ENCODE peak calls at places on chromosomes 3 and 15, in four cellular contexts. Y is body of pancreas, K is cardiac muscle cell, G is spleen. T is an unnamed sample. For H3K36me3 and H3K27me3, the result is how much of the 10 kb centered on the place peaks cover.

GRCh38 chr3:65596511-65597224 is 442.1 kb downstream of the MAGI1 start:
- DNase-seq in Y (no peak), K (peak), G (no peak), T (no peak)

GRCh38 chr3:72285483-72285882 is 500.5 kb upstream of the PROK2 start:
- DNase-seq in Y (no peak), K (no peak), G (no peak), T (no peak)

GRCh38 chr15:68421798-68422402 is 10.1 kb downstream of the ITGA11 start:
- DNase-seq in Y (no peak), K (no peak), G (no peak), T (no peak)

GRCh38 chr3:32996046-32996754 is 44.8 kb downstream of the CCR4 start:
- DNase-seq in Y (no peak), K (no peak), G (no peak), T (no peak)

GRCh38 chr15:80456517-80457497 is 52.6 kb downstream of the ARNT2 start:
- DNase-seq in Y (no peak), K (no peak), G (no peak), T (no peak)

GRCh38 chr3:151468284-151468917 is 7.5 kb upstream of the IGSF10 start:
- DNase-seq in Y (peak), K (peak), G (no peak), T (peak)

GRCh38 chr3:45783667-45784066 is 12.7 kb downstream of the SLC6A20 start:
- DNase-seq in Y (no peak), K (no peak), G (no peak), T (no peak)

GRCh38 chr3:115251509-115251908 is 104.4 kb upstream of the ZBTB20 start:
- DNase-seq in Y (no peak), K (no peak), G (no peak), T (no peak)

GRCh38 chr15:65204931-65205655 is 6.2 kb downstream of the CILP start:
- DNase-seq in Y (no peak), K (no peak), G (no peak), T (no peak)

GRCh38 chr3:18208856-18209255 is 216.3 kb downstream of the SATB1 start:
- DNase-seq in Y (no peak), K (no peak), G (no peak), T (no peak)

GRCh38 chr3:43155464-43156121 is 49.7 kb upstream of the POMGNT2 start:
- DNase-seq in Y (peak), K (peak), G (no peak), T (no peak)

GRCh38 chr15:75452968-75453702 is 1.6 kb upstream of the SIN3A start:
- DNase-seq in Y (peak), K (peak), G (peak), T (no peak)

GRCh38 chr3:170346481-170347125 is 10.9 kb upstream of the SKIL start:
- DNase-seq in Y (no peak), K (no peak), G (no peak), T (no peak)

GRCh38 chr3:73707772-73708171 is 83.0 kb upstream of the PDZRN3 start:
- DNase-seq in Y (no peak), K (no peak), G (no peak), T (no peak)

GRCh38 chr15:101042320-101042719 is 123.2 kb downstream of the LRRK1 start:
- DNase-seq in Y (no peak), K (no peak), G (peak), T (no peak)

GRCh38 chr3:71536376-71536965 is 47.1 kb downstream of the FOXP1 start:
- DNase-seq in Y (no peak), K (no peak), G (no peak), T (no peak)

GRCh38 chr15:81227716-81228115 is 31.0 kb downstream of the IL16 start:
- DNase-seq in Y (no peak), K (no peak), G (no peak), T (no peak)

GRCh38 chr3:149618151-149619123 is 39.4 kb downstream of the WWTR1 start:
- DNase-seq in Y (no peak), K (peak), G (no peak), T (no peak)

GRCh38 chr3:17640466-17640865 is 102.0 kb downstream of the TBC1D5 start:
- DNase-seq in Y (no peak), K (no peak), G (no peak), T (no peak)

GRCh38 chr3:188673509-188674239 is 498.1 kb upstream of the TPRG1 start:
- DNase-seq in Y (no peak), K (no peak), G (no peak), T (no peak)

GRCh38 chr15:88954431-88955277 is 41.5 kb upstream of the MFGE8 start:
- DNase-seq in Y (no peak), K (peak), G (no peak), T (no peak)

GRCh38 chr3:42476225-42477160 is 25.9 kb upstream of the VIPR1 start:
- DNase-seq in Y (peak), K (no peak), G (no peak), T (no peak)

GRCh38 chr15:68383161-68384074 is 48.5 kb downstream of the ITGA11 start:
- DNase-seq in Y (peak), K (peak), G (no peak), T (peak)

GRCh38 chr15:39974656-39975230 is 40.8 kb downstream of the EIF2AK4 start:
- DNase-seq in Y (no peak), K (no peak), G (no peak), T (no peak)

GRCh38 chr3:140499114-140499757 is 178.6 kb upstream of the TRIM42 start:
- DNase-seq in Y (no peak), K (peak), G (no peak), T (no peak)

GRCh38 chr15:92907229-92907628 is 7.1 kb downstream of the CHD2 start:
- DNase-seq in Y (no peak), K (no peak), G (no peak), T (no peak)

GRCh38 chr15:92909131-92909781 is 9.1 kb downstream of the CHD2 start:
- DNase-seq in Y (no peak), K (no peak), G (no peak), T (no peak)

GRCh38 chr15:92908369-92909057 is 8.4 kb downstream of the CHD2 start:
- DNase-seq in Y (no peak), K (no peak), G (no peak), T (no peak)

GRCh38 chr15:92907880-92908279 is 7.8 kb downstream of the CHD2 start:
- DNase-seq in Y (no peak), K (no peak), G (no peak), T (no peak)

GRCh38 chr15:92910451-92910850 is 10.3 kb downstream of the CHD2 start:
- DNase-seq in Y (no peak), K (no peak), G (no peak), T (no peak)
- H3K27ac ChIP-seq in Y (no peak), K (peak), G (peak), T (peak)

DNA sequence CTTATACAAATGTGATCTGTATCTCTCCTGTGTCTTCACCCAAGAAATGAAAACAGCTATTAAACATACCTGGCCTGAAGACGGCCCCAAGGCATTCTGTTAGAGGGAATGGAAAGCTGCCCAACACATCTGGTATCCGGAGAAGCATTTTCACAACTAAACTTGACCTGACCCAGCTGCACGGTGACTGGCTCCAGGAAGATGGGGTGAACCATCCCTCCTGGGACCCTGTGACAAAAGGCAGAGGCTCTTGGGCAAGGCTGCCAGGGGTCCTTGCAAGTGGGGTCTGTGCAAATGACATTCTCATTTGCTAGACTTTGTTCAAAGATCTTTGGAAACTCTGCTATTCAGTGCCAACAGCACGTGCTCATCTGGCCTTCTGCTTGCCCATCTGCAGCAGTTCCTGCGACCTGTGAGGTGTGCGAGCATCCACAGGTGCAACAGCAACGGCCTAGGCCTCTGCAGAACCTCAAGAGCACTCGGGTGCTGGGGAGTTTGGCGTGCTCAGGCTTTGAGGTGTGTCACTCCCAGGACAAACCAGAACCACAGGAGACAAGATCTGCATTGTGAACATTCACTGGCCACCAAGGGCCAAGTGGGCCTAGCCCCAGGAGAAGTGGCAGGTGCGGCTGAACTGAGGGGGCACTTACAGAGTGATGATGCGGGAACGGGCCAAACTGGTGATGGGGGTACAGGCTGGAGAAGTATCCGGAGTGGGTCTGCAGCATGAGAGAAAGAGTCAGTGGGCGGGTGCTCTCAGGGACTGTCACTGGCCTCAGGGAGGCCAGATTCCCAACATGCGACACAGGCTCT is 71.8 kb downstream of the SENP2 start:
- DNase-seq in Y (no peak), K (no peak), G (no peak), T (no peak)
- H3K36me3 ChIP-seq in Y (under half), K (under half), G (under half), T (under half)

GRCh38 chr15:33561407-33561806 is 250.6 kb downstream of the RYR3 start:
- DNase-seq in Y (no peak), K (no peak), G (no peak), T (no peak)

GRCh38 chr15:33559207-33559890 is 248.6 kb downstream of the RYR3 start:
- DNase-seq in Y (no peak), K (peak), G (no peak), T (no peak)

GRCh38 chr15:33565099-33565498 is 254.3 kb downstream of the RYR3 start:
- DNase-seq in Y (no peak), K (no peak), G (no peak), T (no peak)

GRCh38 chr15:33567652-33568051 is 256.9 kb downstream of the RYR3 start:
- DNase-seq in Y (no peak), K (no peak), G (no peak), T (no peak)

DNA sequence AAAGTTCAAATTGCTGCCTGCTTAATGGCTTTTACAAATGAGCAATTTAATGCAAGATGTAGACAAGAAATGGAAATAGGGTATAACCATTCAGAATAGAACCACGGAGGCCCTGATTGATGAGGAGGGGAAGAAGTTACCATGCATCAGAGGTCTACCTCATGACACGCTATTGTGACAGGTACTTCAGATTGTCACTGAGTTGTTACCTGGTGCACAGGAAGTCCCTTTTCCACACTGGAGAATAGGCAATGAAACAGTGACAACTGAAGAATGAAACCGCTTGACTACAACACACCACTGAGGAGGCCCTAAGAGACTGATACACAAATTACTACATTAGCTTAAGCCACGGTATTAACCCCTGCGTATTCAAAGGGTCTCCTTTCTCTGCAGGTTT is 251.2 kb downstream of the RYR3 start:
- DNase-seq in Y (no peak), K (no peak), G (no peak), T (no peak)
- H3K27me3 ChIP-seq in Y (under half), K (under half), G (under half), T (under half)

DNA sequence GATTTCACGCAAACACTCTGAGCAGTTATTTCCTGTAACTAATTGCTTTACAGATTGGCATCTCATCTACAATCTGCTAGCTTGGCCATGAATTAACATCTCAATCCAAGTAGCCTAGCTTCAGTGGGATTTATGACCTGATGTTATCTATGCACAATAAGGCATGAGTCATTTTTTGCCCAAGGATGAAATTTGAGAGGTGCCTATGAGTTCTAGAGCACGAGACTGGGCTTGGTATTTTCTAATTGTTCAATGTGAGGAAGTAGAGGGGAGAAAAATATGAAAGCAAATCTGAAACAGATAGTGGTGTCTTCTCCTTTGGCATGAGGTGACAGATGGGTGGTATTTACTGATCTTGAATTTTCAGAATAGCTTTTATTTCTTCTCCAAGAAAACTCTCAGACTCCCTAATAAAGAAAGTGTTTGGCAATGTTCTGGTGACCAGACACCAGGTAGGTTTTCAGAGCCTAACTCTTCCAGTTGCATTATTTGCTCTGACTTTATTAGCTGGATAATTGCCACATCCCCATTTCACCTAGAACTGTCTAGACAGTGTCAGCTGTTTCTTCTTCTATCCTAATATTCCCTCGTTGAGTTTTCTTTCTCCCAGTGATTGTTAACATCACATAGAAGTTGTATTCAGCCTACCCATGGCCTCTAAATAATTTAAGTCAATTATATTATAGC is 301.0 kb upstream of the UMPS start:
- DNase-seq in Y (no peak), K (no peak), G (no peak), T (no peak)
- H3K27ac ChIP-seq in Y (no peak), K (no peak), G (no peak), T (no peak)

GRCh38 chr15:41480396-41481140 is 13.1 kb upstream of the ITPKA start:
- DNase-seq in Y (no peak), K (no peak), G (no peak), T (no peak)
- H3K36me3 ChIP-seq in Y (under half), K (half or more), G (under half), T (half or more)

DNA sequence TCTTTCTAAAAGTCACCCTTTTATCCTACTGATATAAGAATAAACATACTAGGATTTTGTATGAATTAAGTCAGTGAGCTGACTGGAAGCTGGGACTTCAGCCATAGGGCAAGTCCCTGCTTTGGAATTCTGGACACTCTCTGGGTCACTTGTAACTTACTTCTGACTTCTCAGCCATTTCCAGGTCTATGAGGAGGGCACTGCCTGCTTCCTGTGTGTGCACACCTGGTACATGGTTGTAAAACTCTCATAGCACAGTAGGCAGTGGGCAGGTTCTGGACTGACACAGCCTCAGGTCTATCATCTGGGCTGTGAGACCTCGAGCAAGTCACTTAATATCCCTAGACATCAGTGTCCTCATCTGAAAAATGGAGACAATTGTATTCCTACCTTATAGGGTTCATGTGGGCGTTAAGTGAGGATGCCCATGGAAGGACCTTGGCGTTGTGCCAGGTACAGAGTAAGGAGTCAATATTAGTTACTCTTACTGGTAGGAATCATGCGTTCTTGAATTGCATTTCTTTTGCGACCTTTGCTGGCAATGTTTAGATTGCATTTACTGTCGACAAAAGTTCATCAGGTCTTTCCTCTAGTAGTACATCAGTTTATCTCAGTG is 27.5 kb upstream of the TGM5 start:
- DNase-seq in Y (peak), K (no peak), G (no peak), T (no peak)
- H3K27me3 ChIP-seq in Y (under half), K (under half), G (under half), T (under half)

GRCh38 chr15:67087507-67088172 is 22.2 kb downstream of the SMAD3 start:
- DNase-seq in Y (no peak), K (no peak), G (no peak), T (peak)
- H3K27ac ChIP-seq in Y (no peak), K (peak), G (peak), T (peak)

GRCh38 chr15:67180035-67180434 is 74.4 kb downstream of the AAGAB start:
- DNase-seq in Y (no peak), K (no peak), G (no peak), T (no peak)
- H3K36me3 ChIP-seq in Y (under half), K (under half), G (under half), T (half or more)

DNA sequence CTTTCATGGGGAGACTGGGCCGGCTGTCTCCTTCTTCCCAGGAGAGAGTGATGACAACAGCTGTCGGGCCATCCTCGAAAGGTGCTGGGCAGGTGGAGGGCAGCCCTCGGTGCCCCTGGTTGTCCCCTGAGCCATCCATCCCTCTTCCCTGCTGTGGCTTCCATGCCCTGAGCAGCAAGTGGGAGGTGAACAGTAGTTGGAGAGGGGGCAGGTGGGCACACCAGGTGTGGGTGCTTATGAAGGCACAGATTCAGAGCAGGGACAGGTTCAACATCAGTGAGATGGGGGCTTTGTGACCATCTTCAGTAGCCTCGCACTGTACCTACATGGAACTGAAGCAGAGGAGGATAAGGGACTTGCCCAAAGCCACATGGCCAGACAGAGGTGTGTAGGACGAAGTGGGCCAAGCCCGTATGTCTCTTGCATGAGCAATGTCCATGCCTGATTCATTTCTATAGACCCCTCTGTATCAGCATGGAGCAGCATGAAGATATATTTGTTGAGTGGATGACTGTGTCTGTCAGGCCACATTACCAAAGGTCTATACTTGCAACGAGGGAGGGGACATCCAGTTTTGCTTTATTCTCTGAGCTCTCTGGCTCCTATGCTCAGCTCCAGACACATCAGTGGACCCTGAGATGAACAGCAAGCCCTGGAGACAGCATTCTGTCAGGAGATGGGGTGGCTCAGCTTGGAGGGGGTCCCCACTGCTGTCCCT is 107.8 kb downstream of the FBLN2 start:
- DNase-seq in Y (no peak), K (no peak), G (no peak), T (no peak)
- H3K27me3 ChIP-seq in Y (under half), K (under half), G (under half), T (under half)